ENCODE peak calls at places on chromosomes 16 and 17, in five cellular contexts. F is SJSA1, C is IMR-90, O is GM23338, A is thoracic aorta. M is an unnamed sample.
A peak's percentile ranks its signal among the peaks of the same experiment; 100 is the strongest.

GRCh38 chr16:67943619-67944503 is at the start of gene LCAT:
- DNase-seq in F (no peak), C (no peak), O (no peak), A (no peak), M (no peak)

GRCh38 chr16:19555938-19556778 is 655 bp downstream of the VPS35L start:
- DNase-seq in F (peak; percentile 64), C (peak; percentile 26), O (peak; percentile 94), A (no peak), M (peak; percentile 11)

GRCh38 chr16:24626251-24626650 is 86.9 kb downstream of the RBBP6 start:
- DNase-seq in F (no peak), C (peak; percentile 67), O (no peak), A (no peak), M (peak; percentile 31)

GRCh38 chr16:50482271-50482670 is 65.9 kb upstream of the NKD1 start:
- DNase-seq in F (no peak), C (no peak), O (no peak), A (no peak), M (no peak)

GRCh38 chr16:526181-527014 is 1.1 kb upstream of the CAPN15 start:
- DNase-seq in F (no peak), C (peak; percentile 40), O (peak; percentile 76), A (no peak), M (no peak)

GRCh38 chr17:34675143-34675542 is 95.8 kb downstream of the TMEM132E start:
- DNase-seq in F (no peak), C (no peak), O (no peak), A (no peak), M (no peak)

GRCh38 chr16:69711115-69711740 is 15.1 kb downstream of the NQO1 start:
- DNase-seq in F (no peak), C (peak; percentile 81), O (no peak), A (peak; percentile 65), M (peak; percentile 68)

GRCh38 chr17:77728022-77728671 is 230.4 kb upstream of the TNRC6C start:
- DNase-seq in F (no peak), C (no peak), O (peak; percentile 36), A (no peak), M (peak; percentile 6)

GRCh38 chr16:11880047-11880446 is 28.7 kb upstream of the RSL1D1 start:
- DNase-seq in F (no peak), C (no peak), O (no peak), A (no peak), M (no peak)

GRCh38 chr16:50245417-50246298 is 20.7 kb upstream of the ADCY7 start:
- DNase-seq in F (peak; percentile 96), C (peak; percentile 45), O (peak; percentile 48), A (no peak), M (peak; percentile 47)

GRCh38 chr17:499836-500543 is 147.4 kb upstream of the RPH3AL start:
- DNase-seq in F (no peak), C (no peak), O (peak; percentile 23), A (no peak), M (no peak)

GRCh38 chr16:78353610-78354009 is 254.2 kb downstream of the WWOX start:
- DNase-seq in F (no peak), C (no peak), O (peak; percentile 12), A (no peak), M (no peak)

GRCh38 chr17:50347087-50347893 is 1.4 kb downstream of the XYLT2 start:
- DNase-seq in F (no peak), C (peak; percentile 6), O (peak; percentile 75), A (no peak), M (no peak)

GRCh38 chr16:67150833-67151396 is at the start of gene B3GNT9:
- DNase-seq in F (peak; percentile 90), C (peak; percentile 66), O (peak; percentile 84), A (no peak), M (peak; percentile 43)

GRCh38 chr17:46191332-46192210 is 1.7 kb downstream of the KANSL1 start:
- DNase-seq in F (peak; percentile 59), C (no peak), O (peak; percentile 91), A (no peak), M (no peak)

GRCh38 chr16:52521570-52521969 is 25.4 kb downstream of the TOX3 start:
- DNase-seq in F (no peak), C (no peak), O (peak; percentile 53), A (no peak), M (no peak)

GRCh38 chr17:56913000-56913866 is 616 bp downstream of the TRIM25 start:
- DNase-seq in F (no peak), C (no peak), O (peak; percentile 76), A (no peak), M (no peak)

GRCh38 chr16:87288753-87289362 is 28.3 kb downstream of the C16orf95 start:
- DNase-seq in F (peak; percentile 90), C (peak; percentile 92), O (no peak), A (no peak), M (no peak)

GRCh38 chr17:48565024-48565558 is 13.1 kb downstream of the HOXB4 start:
- DNase-seq in F (no peak), C (no peak), O (no peak), A (no peak), M (no peak)

GRCh38 chr16:27498020-27498419 is 51.7 kb downstream of the GTF3C1 start:
- DNase-seq in F (no peak), C (peak; percentile 16), O (no peak), A (no peak), M (no peak)

GRCh38 chr17:59807892-59808509 is 84.7 kb downstream of the TUBD1 start:
- DNase-seq in F (no peak), C (no peak), O (no peak), A (no peak), M (no peak)

GRCh38 chr16:79316004-79316458 is 284.5 kb downstream of the MAF start:
- DNase-seq in F (no peak), C (no peak), O (no peak), A (no peak), M (no peak)

GRCh38 chr16:81376880-81377279 is 62.1 kb downstream of the GAN start:
- DNase-seq in F (no peak), C (no peak), O (no peak), A (no peak), M (no peak)

GRCh38 chr17:66313995-66314659 is 11.7 kb downstream of the PRKCA start:
- DNase-seq in F (no peak), C (no peak), O (no peak), A (no peak), M (no peak)

GRCh38 chr16:55302635-55303034 is 21.4 kb upstream of the IRX6 start:
- DNase-seq in F (no peak), C (no peak), O (peak; percentile 51), A (no peak), M (no peak)

GRCh38 chr17:52604105-52604504 is 445.6 kb upstream of the CA10 start:
- DNase-seq in F (no peak), C (no peak), O (no peak), A (no peak), M (no peak)

GRCh38 chr16:27123795-27124194 is 57.1 kb downstream of the C16orf82 start:
- DNase-seq in F (no peak), C (peak; percentile 7), O (no peak), A (no peak), M (no peak)

GRCh38 chr16:27690604-27691003 is 140.7 kb downstream of the KATNIP start:
- DNase-seq in F (no peak), C (peak; percentile 5), O (peak; percentile 60), A (no peak), M (peak; percentile 16)

GRCh38 chr17:1714488-1714979 is 4.4 kb upstream of the TLCD2 start:
- DNase-seq in F (peak; percentile 95), C (peak; percentile 97), O (peak; percentile 99), A (peak; percentile 99), M (peak; percentile 97)

DNA sequence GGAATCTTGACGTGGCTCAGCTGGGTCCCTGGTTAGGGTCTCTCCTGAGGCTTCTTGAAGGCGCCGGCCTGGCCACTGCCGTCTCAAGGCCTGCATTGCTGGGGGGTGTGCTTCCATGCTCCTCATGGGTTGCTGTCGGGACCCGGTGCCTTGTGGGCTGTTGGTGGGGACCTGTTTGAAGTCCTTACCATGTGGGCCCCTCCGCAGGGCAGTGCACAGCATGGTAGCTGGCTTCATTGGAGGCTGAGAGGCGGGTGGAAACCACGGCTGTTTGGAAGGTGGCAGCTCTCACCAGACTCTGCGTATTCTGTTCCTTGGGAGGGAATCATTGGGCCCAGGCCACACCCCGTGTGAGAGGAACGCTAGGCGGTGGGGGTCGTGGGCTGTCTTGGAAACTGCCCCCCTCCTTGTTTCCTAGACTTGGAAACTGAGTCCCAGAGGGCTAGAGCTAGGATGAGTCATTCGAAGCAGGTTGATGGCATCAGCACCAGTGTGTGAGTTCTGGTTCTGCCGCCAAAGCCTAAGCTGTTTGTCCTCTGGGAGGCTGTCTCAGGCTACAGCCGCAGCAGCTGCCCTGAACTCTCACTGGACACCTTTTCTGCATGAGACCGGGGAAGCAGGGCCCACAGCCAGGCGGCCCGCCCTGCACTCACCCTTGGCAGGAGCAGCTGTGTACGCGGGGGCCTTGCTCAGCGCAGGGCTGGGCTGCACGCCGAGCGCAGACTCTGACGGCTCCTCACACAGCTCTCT is 35.2 kb downstream of the ZNF750 start:
- DNase-seq in F (no peak), C (peak; percentile 41), O (no peak), A (no peak), M (no peak)
- H3K27ac ChIP-seq in F (no peak overlapping the region), C (no peak overlapping the region), O (no peak overlapping the region), A (no peak overlapping the region), M (no peak overlapping the region)

GRCh38 chr17:7261377-7262191 is 694 bp downstream of the CLDN7 start:
- DNase-seq in F (no peak), C (no peak), O (peak; percentile 20), A (no peak), M (no peak)
- H3K4me3 ChIP-seq in F (no peak overlapping the region), C (peak overlapping the region; percentile 37), O (peak overlapping the region; percentile 99), A (peak overlapping the region; percentile 75), M (peak overlapping the region; percentile 47)

GRCh38 chr16:2205104-2205966 is at the start of gene MLST8:
- DNase-seq in F (peak; percentile 97), C (peak; percentile 80), O (peak; percentile 89), A (peak; percentile 21), M (peak; percentile 56)

GRCh38 chr16:2206780-2207433 is 1.7 kb downstream of the MLST8 start:
- DNase-seq in F (no peak), C (no peak), O (no peak), A (no peak), M (no peak)

GRCh38 chr16:2205967-2206313 is 686 bp downstream of the MLST8 start:
- DNase-seq in F (no peak), C (no peak), O (no peak), A (no peak), M (no peak)

GRCh38 chr16:2207872-2208271 is 2.6 kb downstream of the MLST8 start:
- DNase-seq in F (no peak), C (no peak), O (no peak), A (no peak), M (no peak)

GRCh38 chr16:2206420-2206779 is 1.1 kb downstream of the MLST8 start:
- DNase-seq in F (no peak), C (no peak), O (no peak), A (no peak), M (no peak)
- H3K27ac ChIP-seq in F (no peak overlapping the region), C (peak overlapping the region; percentile 14), O (no peak overlapping the region), A (no peak overlapping the region), M (no peak overlapping the region)

GRCh38 chr16:72840591-72841381 is 207.1 kb downstream of the ZFHX3 start:
- DNase-seq in F (no peak), C (peak; percentile 40), O (no peak), A (no peak), M (no peak)

GRCh38 chr16:72847187-72848044 is 200.5 kb downstream of the ZFHX3 start:
- DNase-seq in F (peak; percentile 23), C (peak; percentile 36), O (peak; percentile 73), A (no peak), M (peak; percentile 47)

GRCh38 chr16:72845322-72846020 is 202.5 kb downstream of the ZFHX3 start:
- DNase-seq in F (no peak), C (no peak), O (no peak), A (no peak), M (no peak)

GRCh38 chr16:72846594-72846993 is 201.3 kb downstream of the ZFHX3 start:
- DNase-seq in F (no peak), C (no peak), O (no peak), A (no peak), M (no peak)

GRCh38 chr16:72844225-72844920 is 203.6 kb downstream of the ZFHX3 start:
- DNase-seq in F (no peak), C (no peak), O (no peak), A (no peak), M (no peak)
- H3K4me3 ChIP-seq in F (no peak overlapping the region), C (no peak overlapping the region), O (no peak overlapping the region), A (no peak overlapping the region), M (no peak overlapping the region)

M was measured in brain microvascular endothelial cell.